ENCODE peak calls at places on chromosomes 16 and 17, in nine cellular contexts. W, Y, M, S, L, O, Z, H and X are unnamed samples.

GRCh38 chr17:38672788-38673713 is 1.7 kb downstream of the EPOP start:
- DNase-seq in Z (no peak), O (no peak), H (no peak), S (no peak), M (no peak), W (no peak), L (no peak), Y (no peak), X (no peak)

GRCh38 chr17:81039854-81040758 is 5.2 kb downstream of the BAIAP2 start:
- DNase-seq in S (no peak), L (peak), H (no peak), O (peak), Z (no peak), M (peak), Y (no peak), W (no peak), X (no peak)

GRCh38 chr17:73641779-73642580 is 2.3 kb downstream of the SDK2 start:
- DNase-seq in H (no peak), M (no peak), Y (no peak), O (no peak), L (no peak), S (peak), Z (no peak), W (no peak), X (no peak)

GRCh38 chr17:58401287-58401686 is 16.0 kb downstream of the RNF43 start:
- DNase-seq in Y (no peak), H (no peak), Z (no peak), L (peak), O (no peak), S (no peak), W (no peak), M (no peak), X (no peak)

GRCh38 chr16:80040814-80041213 is 440.3 kb upstream of the MAF start:
- DNase-seq in H (no peak), W (no peak), L (peak), Z (no peak), O (no peak), S (no peak), Y (no peak), M (no peak), X (no peak)

GRCh38 chr16:31148896-31149295 is 970 bp downstream of the PRSS36 start:
- DNase-seq in H (no peak), O (no peak), Z (no peak), M (no peak), S (no peak), L (no peak), Y (no peak), W (no peak), X (no peak)

GRCh38 chr16:75486014-75486404 is 9.2 kb downstream of the CHST6 start:
- DNase-seq in O (no peak), S (no peak), W (no peak), Z (no peak), M (no peak), H (no peak), L (peak), Y (no peak), X (peak)

GRCh38 chr17:57740225-57740528 is 4.9 kb downstream of the CCDC182 start:
- DNase-seq in O (no peak), W (no peak), M (no peak), Z (no peak), Y (no peak), S (no peak), H (no peak), L (no peak), X (no peak)

GRCh38 chr16:56608876-56609462 is 585 bp downstream of the MT2A start:
- DNase-seq in W (no peak), O (peak), L (no peak), S (no peak), Y (no peak), Z (no peak), H (no peak), M (no peak), X (no peak)

GRCh38 chr16:54070944-54071343 is 215.6 kb downstream of the IRX3 start:
- DNase-seq in H (no peak), M (no peak), W (no peak), L (no peak), Y (no peak), Z (no peak), O (no peak), S (no peak), X (no peak)

GRCh38 chr16:66390346-66391108 is 24.0 kb downstream of the CDH5 start:
- DNase-seq in M (no peak), H (no peak), O (no peak), S (no peak), L (no peak), Z (no peak), W (no peak), Y (no peak), X (no peak)

GRCh38 chr17:38717139-38717745 is 12.2 kb downstream of the MLLT6 start:
- DNase-seq in S (no peak), M (no peak), H (no peak), O (no peak), Y (no peak), L (no peak), W (no peak), Z (no peak), X (no peak)

GRCh38 chr17:35116845-35117244 is 2.8 kb downstream of the RAD51D start:
- DNase-seq in Y (no peak), W (no peak), M (peak), L (no peak), Z (no peak), H (no peak), O (no peak), S (no peak), X (no peak)

GRCh38 chr16:24646646-24646995 is 82.8 kb upstream of the TNRC6A start:
- DNase-seq in H (no peak), Z (no peak), Y (no peak), M (no peak), L (no peak), W (no peak), O (no peak), S (no peak), X (no peak)

GRCh38 chr16:87056551-87056950 is 260.6 kb downstream of the C16orf95 start:
- DNase-seq in M (no peak), W (no peak), H (no peak), L (no peak), Z (no peak), Y (no peak), O (no peak), S (no peak), X (no peak)

GRCh38 chr16:88380099-88380498 is 2.7 kb upstream of the ZNF469 start:
- DNase-seq in S (no peak), L (no peak), Z (no peak), Y (no peak), M (no peak), O (no peak), H (no peak), W (no peak), X (no peak)

GRCh38 chr17:31067699-31068184 is 27.0 kb upstream of the NF1 start:
- DNase-seq in O (peak), Y (peak), S (no peak), L (peak), W (no peak), Z (no peak), M (peak), H (no peak), X (peak)

GRCh38 chr16:11093578-11094074 is 149.3 kb downstream of the CLEC16A start:
- DNase-seq in H (no peak), W (no peak), M (no peak), L (no peak), Y (no peak), O (no peak), S (no peak), Z (no peak), X (no peak)

GRCh38 chr17:40534431-40535189 is 30.7 kb downstream of the CCR7 start:
- DNase-seq in O (no peak), W (no peak), Z (no peak), L (no peak), M (no peak), S (no peak), H (no peak), Y (no peak), X (no peak)

GRCh38 chr17:76553163-76553908 is 13.5 kb downstream of the PRCD start:
- DNase-seq in Y (no peak), M (no peak), H (no peak), O (no peak), S (no peak), L (no peak), Z (no peak), W (no peak), X (no peak)

GRCh38 chr16:53518550-53519416 is 15.8 kb upstream of the AKTIP start:
- DNase-seq in L (no peak), Y (no peak), S (no peak), O (peak), M (no peak), H (no peak), Z (peak), W (no peak), X (no peak)

GRCh38 chr16:61791465-61791864 is 244.8 kb downstream of the CDH8 start:
- DNase-seq in H (no peak), Y (no peak), S (no peak), L (no peak), M (peak), O (peak), Z (no peak), W (no peak), X (no peak)

GRCh38 chr17:31715436-31715835 is 143.6 kb downstream of the COPRS start:
- DNase-seq in O (no peak), W (no peak), Y (no peak), L (no peak), H (no peak), Z (no peak), S (no peak), M (no peak), X (no peak)

GRCh38 chr16:54287758-54288591 is 1.4 kb upstream of the IRX3 start:
- DNase-seq in O (no peak), S (no peak), L (no peak), Y (no peak), W (no peak), M (peak), H (no peak), Z (no peak), X (no peak)

GRCh38 chr17:77810536-77810935 is 148.0 kb upstream of the TNRC6C start:
- DNase-seq in S (no peak), L (peak), H (no peak), W (no peak), Y (no peak), M (peak), Z (no peak), O (peak), X (peak)

GRCh38 chr16:2142942-2143868 is 5.2 kb upstream of the RAB26 start:
- DNase-seq in H (no peak), O (no peak), Z (no peak), Y (peak), M (no peak), W (no peak), L (peak), S (no peak), X (no peak)

GRCh38 chr16:50697881-50698767 is 4.7 kb downstream of the NOD2 start:
- DNase-seq in L (peak), Z (no peak), Y (no peak), W (no peak), H (no peak), O (peak), S (no peak), M (peak), X (peak)

GRCh38 chr17:15954222-15954621 is 9.3 kb downstream of the ADORA2B start:
- DNase-seq in O (peak), Y (no peak), W (no peak), Z (no peak), L (peak), M (peak), H (no peak), S (no peak), X (peak)

GRCh38 chr16:11497329-11497805 is 89.4 kb downstream of the LITAF start:
- DNase-seq in O (peak), W (peak), Z (no peak), M (peak), S (peak), H (peak), L (peak), Y (peak), X (peak)

GRCh38 chr16:63998-64913 is 8.2 kb downstream of the RHBDF1 start:
- DNase-seq in H (no peak), M (no peak), O (no peak), Z (no peak), L (no peak), S (no peak), Y (no peak), W (no peak), X (no peak)

GRCh38 chr16:57042157-57043111 is 49.9 kb upstream of the CPNE2 start:
- DNase-seq in O (no peak), L (peak), Y (no peak), W (no peak), Z (peak), M (no peak), S (no peak), H (no peak), X (peak)

GRCh38 chr16:1194665-1195392 is 30.2 kb downstream of the TPSG1 start:
- DNase-seq in L (no peak), M (peak), Z (no peak), W (no peak), H (peak), O (no peak), S (no peak), Y (no peak), X (no peak)

GRCh38 chr17:40541060-40541872 is 24.0 kb downstream of the CCR7 start:
- DNase-seq in L (no peak), S (no peak), O (no peak), Z (no peak), M (no peak), Y (peak), H (no peak), W (no peak), X (no peak)

GRCh38 chr17:80009391-80010282 is 26.0 kb downstream of the TBC1D16 start:
- DNase-seq in S (no peak), L (no peak), O (no peak), W (no peak), Y (no peak), M (no peak), Z (no peak), H (no peak), X (no peak)

GRCh38 chr17:57879437-57880085 is 29.7 kb upstream of the MRPS23 start:
- DNase-seq in Y (peak), W (no peak), H (no peak), S (no peak), Z (no peak), O (no peak), M (no peak), L (no peak), X (no peak)